ENCODE peak calls at places on chromosomes 13 and 19, in five cellular contexts. Q is body of pancreas; J is stimulated activated CD4-positive, alpha-beta T cell treated with anti-CD3 and anti-CD28 coated beads, Interleukin-2, amount 100 ng/mL, for 24 hours; O is fibroblast of mammary gland; H is Calu3. V is an unnamed sample.

GRCh38 chr13:27168870-27169525 is 2.6 kb downstream of the USP12 start:
- DNase-seq in Q (no peak), J (no peak), O (peak; percentile 36), H (no peak), V (no peak)

GRCh38 chr19:38849746-38850230 is at the start of gene HNRNPL:
- DNase-seq in Q (no peak), J (peak; percentile 99), O (no peak), H (no peak), V (no peak)

GRCh38 chr19:2207991-2208860 is 27.9 kb downstream of the PLEKHJ1 start:
- DNase-seq in Q (peak; percentile 33), J (no peak), O (peak; percentile 74), H (no peak), V (no peak)

GRCh38 chr13:110419391-110419791 is 112.3 kb downstream of the COL4A2 start:
- DNase-seq in Q (no peak), J (no peak), O (no peak), H (peak; percentile 25), V (no peak)

GRCh38 chr13:98585398-98585754 is 8.5 kb upstream of the STK24 start:
- DNase-seq in Q (no peak), J (no peak), O (no peak), H (no peak), V (no peak)

GRCh38 chr19:45496349-45496953 is 396 bp downstream of the RTN2 start:
- DNase-seq in Q (no peak), J (no peak), O (no peak), H (peak; percentile 57), V (peak; percentile 18)

GRCh38 chr13:50126378-50127016 is 111.3 kb downstream of the KCNRG start:
- DNase-seq in Q (no peak), J (no peak), O (peak; percentile 41), H (no peak), V (peak; percentile 50)

GRCh38 chr19:39202998-39203355 is 1.1 kb downstream of the SYCN start:
- DNase-seq in Q (no peak), J (no peak), O (no peak), H (no peak), V (no peak)

GRCh38 chr13:21710163-21710562 is 39.3 kb downstream of the FGF9 start:
- DNase-seq in Q (no peak), J (no peak), O (no peak), H (no peak), V (no peak)

GRCh38 chr19:1811942-1812425 is at the start of gene ATP8B3:
- DNase-seq in Q (no peak), J (peak; percentile 79), O (no peak), H (peak; percentile 36), V (peak; percentile 55)

GRCh38 chr13:33353210-33353609 is 67.7 kb upstream of the STARD13 start:
- DNase-seq in Q (peak; percentile 32), J (no peak), O (no peak), H (no peak), V (peak; percentile 69)

GRCh38 chr13:48585456-48585840 is 52.6 kb upstream of the RCBTB2 start:
- DNase-seq in Q (peak; percentile 24), J (no peak), O (peak; percentile 39), H (peak; percentile 57), V (no peak)

V was measured in Kasumi-1.